ENCODE peak calls at places on chromosomes 3 and 15, in four cellular contexts. B, A, S and D are unnamed samples.

GRCh38 chr3:69250014-69250413 is 127.6 kb upstream of the LMOD3 start:
- DNase-seq in B (no peak), A (no peak), S (peak), D (no peak)

GRCh38 chr15:63166219-63166618 is 8.9 kb upstream of the RPS27L start:
- DNase-seq in B (no peak), A (no peak), S (no peak), D (no peak)

GRCh38 chr15:83248151-83248851 is 36.2 kb downstream of the BNC1 start:
- DNase-seq in A (peak), B (peak), S (peak), D (no peak)

GRCh38 chr3:37214076-37214475 is 39.7 kb upstream of the LRRFIP2 start:
- DNase-seq in A (no peak), S (no peak), B (no peak), D (no peak)

GRCh38 chr3:197339841-197340520 is 41.6 kb upstream of the DLG1 start:
- DNase-seq in A (no peak), B (no peak), S (no peak), D (no peak)

GRCh38 chr15:41487802-41488201 is 5.9 kb upstream of the ITPKA start:
- DNase-seq in B (no peak), S (no peak), A (no peak), D (no peak)

GRCh38 chr3:123034996-123035395 is 7.4 kb upstream of the SEMA5B start:
- DNase-seq in S (no peak), B (no peak), A (no peak), D (no peak)

GRCh38 chr3:127597020-127597771 is 1.0 kb upstream of the MCM2 start:
- DNase-seq in B (no peak), A (no peak), S (no peak), D (no peak)

GRCh38 chr3:178551916-178552321 is 15.7 kb downstream of the KCNMB2 start:
- DNase-seq in A (no peak), B (no peak), S (no peak), D (no peak)

GRCh38 chr15:94327356-94327936 is 96.1 kb downstream of the MCTP2 start:
- DNase-seq in S (no peak), A (no peak), B (no peak), D (no peak)

GRCh38 chr3:141875374-141875892 is 1.0 kb upstream of the ATP1B3 start:
- DNase-seq in B (peak), S (peak), A (peak), D (peak)

GRCh38 chr3:89434621-89435380 is 327.4 kb downstream of the EPHA3 start:
- DNase-seq in A (no peak), S (no peak), B (no peak), D (no peak)

GRCh38 chr15:56248276-56248675 is 4.6 kb upstream of the RFX7 start:
- DNase-seq in S (no peak), A (no peak), B (no peak), D (no peak)

GRCh38 chr3:172260381-172260780 is 187.9 kb downstream of the GHSR start:
- DNase-seq in A (no peak), S (no peak), B (no peak), D (no peak)

GRCh38 chr15:101204744-101205535 is 46.9 kb downstream of the CHSY1 start:
- DNase-seq in B (no peak), A (no peak), S (no peak), D (no peak)

GRCh38 chr3:115512565-115513410 is 110.5 kb upstream of the GAP43 start:
- DNase-seq in B (no peak), A (no peak), S (peak), D (peak)

GRCh38 chr3:159751754-159752153 is 236.9 kb upstream of the IL12A start:
- DNase-seq in A (no peak), S (no peak), B (no peak), D (no peak)

GRCh38 chr15:83559310-83559966 is 94.5 kb upstream of the ADAMTSL3 start:
- DNase-seq in B (peak), A (peak), S (peak), D (no peak)

GRCh38 chr3:88203537-88204143 is 53.9 kb downstream of the C3orf38 start:
- DNase-seq in A (no peak), B (no peak), S (peak), D (no peak)

DNA sequence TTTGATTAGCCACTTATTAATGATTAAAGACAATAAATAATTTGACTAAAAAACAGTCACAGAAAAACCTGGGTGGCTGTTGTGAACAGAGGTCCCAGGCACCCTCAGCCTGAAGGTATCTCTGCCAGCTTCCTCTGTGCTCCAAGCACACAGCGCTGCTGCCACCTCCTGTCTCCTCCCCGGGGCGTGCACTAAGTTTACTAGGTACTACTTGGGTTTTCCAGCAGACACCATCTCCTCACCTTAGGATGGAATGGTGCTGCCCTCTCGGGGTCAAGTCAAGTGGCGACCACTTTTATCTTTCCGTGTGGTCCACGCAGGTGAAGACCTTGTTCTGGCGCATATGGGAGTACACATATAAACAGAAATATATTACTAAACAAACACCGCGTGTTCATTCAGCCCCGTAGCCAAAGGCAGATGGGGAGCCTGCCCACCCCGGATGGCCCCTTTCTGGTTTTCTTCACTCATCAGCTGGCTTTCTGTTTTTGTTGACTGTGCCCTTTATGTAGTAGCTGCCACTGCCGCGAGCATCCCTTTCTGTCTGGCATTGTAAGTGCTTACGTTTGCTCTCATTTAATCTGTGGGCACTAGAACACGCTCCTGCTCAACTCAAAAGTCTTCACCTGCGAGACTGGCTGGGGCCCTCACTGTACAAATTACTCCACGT is 128.0 kb downstream of the LRIG1 start:
- DNase-seq in S (peak), A (peak), B (no peak), D (no peak)
- TF ChIP-seq CTCF in S (no peak), A (peak), B (no peak), D (no peak)

GRCh38 chr15:65384895-65385867 is 7.4 kb upstream of the IGDCC3 start:
- DNase-seq in B (peak), A (peak), S (peak), D (peak)
- H3K4me3 ChIP-seq in B (peak), A (peak), S (no peak), D (peak)

GRCh38 chr3:44554626-44555592 is at the start of gene ZKSCAN7:
- DNase-seq in A (peak), S (peak), B (peak), D (peak)
- TF ChIP-seq CTCF in A (no peak), S (no peak), B (no peak), D (peak)

GRCh38 chr3:51709004-51709420 is 2.1 kb downstream of the GRM2 start:
- DNase-seq in A (no peak), B (no peak), S (no peak), D (no peak)

GRCh38 chr3:51706021-51706485 is 815 bp upstream of the GRM2 start:
- DNase-seq in A (no peak), B (no peak), S (no peak), D (peak)

GRCh38 chr3:51705276-51706020 is 1.4 kb upstream of the GRM2 start:
- DNase-seq in S (no peak), B (no peak), A (no peak), D (peak)

GRCh38 chr3:51708216-51708845 is 1.5 kb downstream of the GRM2 start:
- DNase-seq in A (no peak), B (no peak), S (no peak), D (no peak)

DNA sequence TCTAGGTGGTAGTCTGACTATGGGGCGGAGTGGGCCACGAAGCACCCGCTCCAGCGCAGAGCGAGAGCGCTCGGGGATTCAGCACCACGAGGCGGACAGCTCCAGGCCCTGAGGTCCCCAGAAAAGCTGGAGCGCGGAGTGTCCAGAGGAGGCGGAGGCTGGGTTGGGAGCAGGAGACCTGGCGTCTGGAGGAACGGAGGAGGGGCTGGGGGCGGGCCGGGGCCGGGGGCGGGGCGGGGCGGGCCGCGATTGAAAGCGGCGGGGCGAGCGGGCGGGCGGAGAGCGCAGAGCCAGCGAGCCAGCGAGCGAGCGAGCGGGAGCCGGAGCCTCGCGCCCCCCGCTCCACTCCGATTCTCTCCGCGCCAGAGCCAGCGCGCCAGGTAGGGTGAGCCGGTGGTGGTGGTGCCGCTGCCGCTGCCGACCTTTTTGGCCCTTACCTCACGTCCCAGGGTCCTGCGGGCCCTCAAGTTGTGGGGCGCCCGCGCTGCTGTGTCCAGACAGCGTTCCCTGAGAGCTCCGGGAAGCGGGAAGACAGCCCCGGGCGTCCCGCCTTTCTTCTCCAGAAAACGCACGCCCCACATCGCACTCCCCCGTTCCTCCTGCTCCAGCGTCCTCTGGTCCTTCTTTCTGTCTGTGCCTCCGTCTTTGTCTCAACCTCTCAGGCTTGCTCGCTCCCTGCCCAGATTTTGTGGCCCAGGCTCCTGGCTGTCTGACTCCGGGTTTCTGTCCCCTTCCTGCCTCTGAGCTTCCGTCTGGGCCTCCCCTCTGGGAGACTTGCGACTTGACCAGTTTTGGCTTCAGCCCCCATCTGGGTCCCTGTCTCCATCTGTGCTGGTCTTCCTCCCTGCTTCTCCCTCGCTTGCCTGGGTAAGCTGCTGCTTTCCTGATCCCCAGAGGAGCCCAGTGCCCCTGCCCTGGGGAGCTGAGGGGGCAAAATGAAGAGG is at the start of gene GRM2:
- DNase-seq in A (no peak), B (no peak), S (peak), D (peak)
- H3K4me3 ChIP-seq in A (no peak), B (no peak), S (no peak), D (peak)

GRCh38 chr3:73874596-73874995 is 249.9 kb upstream of the PDZRN3 start:
- DNase-seq in S (no peak), A (no peak), B (no peak), D (no peak)

GRCh38 chr3:73863546-73864079 is 238.9 kb upstream of the PDZRN3 start:
- DNase-seq in S (no peak), B (no peak), A (no peak), D (no peak)

GRCh38 chr3:73867524-73867923 is 242.8 kb upstream of the PDZRN3 start:
- DNase-seq in A (no peak), S (no peak), B (no peak), D (no peak)

DNA sequence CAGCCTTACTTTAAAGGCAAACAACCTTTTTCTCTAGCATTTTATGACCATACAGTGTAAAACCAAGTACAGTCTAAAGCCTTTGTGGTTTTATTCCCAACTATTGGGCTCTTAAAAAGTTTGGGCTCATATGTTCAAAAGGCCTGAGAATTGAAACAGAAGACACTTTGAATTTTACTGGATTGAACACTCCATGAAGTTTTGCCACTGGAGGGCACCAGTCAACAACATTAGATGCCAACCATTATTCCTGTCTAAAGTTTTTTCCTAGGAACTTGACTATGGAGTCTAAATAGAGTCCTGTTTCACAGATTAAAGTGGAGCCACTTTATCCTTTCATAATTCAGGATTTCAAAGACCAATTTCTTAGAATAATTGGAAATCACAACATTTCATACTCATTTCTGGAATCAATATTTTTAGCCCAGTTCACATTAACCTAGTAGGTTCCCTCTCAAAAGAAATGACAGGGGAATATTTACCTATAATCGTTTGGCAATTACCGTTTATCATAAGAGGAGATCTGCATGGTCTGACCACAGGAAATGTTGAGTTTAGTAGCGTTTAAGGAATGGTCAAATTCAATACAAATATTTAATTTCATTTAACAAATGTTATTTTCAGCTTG is 244.1 kb upstream of the PDZRN3 start:
- DNase-seq in A (no peak), B (no peak), S (peak), D (no peak)
- TF ChIP-seq CTCF in A (no peak), B (peak), S (no peak), D (peak)

DNA sequence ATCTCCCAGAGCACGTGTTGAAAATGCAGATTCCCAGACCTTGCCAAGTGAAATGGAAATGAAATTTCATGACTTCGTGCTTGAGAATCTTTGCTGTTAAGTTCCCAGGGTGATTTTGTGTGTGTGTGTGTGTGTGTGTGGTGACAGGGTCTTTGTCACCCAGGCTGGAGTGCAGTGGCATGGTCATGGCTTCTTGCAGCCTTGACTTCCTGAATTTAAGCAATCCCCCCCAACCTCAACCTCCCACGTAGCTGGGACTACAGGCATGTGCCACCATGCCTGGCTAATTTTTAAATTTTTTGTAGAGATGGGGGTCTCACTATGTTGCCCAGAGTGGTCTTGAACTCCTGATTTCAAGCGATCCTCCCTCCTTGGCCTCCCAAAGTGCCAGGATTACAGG is 2.4 kb upstream of the INTS14 start:
- DNase-seq in A (no peak), B (no peak), S (no peak), D (no peak)
- H3K4me3 ChIP-seq in A (no peak), B (no peak), S (no peak), D (no peak)

GRCh38 chr15:61499371-61499770 is 270.3 kb upstream of the RORA start:
- DNase-seq in A (no peak), S (no peak), B (no peak), D (no peak)
- TF ChIP-seq CTCF in A (no peak), S (no peak), B (no peak), D (no peak)

GRCh38 chr3:27501759-27502158 is 17.6 kb upstream of the SLC4A7 start:
- DNase-seq in A (no peak), B (no peak), S (no peak), D (no peak)
- H3K4me3 ChIP-seq in A (no peak), B (no peak), S (no peak), D (no peak)

GRCh38 chr3:63607716-63608115 is 44.8 kb upstream of the SNTN start:
- DNase-seq in S (no peak), B (no peak), A (no peak), D (no peak)
- TF ChIP-seq CTCF in S (no peak), B (no peak), A (no peak), D (no peak)